ENCODE peak calls at places on chromosomes 3 and 15, in seven cellular contexts. One of them, this sample, is unnamed.

GRCh38 chr15:67120839-67121540 is 55.6 kb downstream of the SMAD3 start:
- DNase-seq in T-cell: peak
- DNase-seq in stimulated activated CD4-positive, alpha-beta T cell treated with anti-CD3 and anti-CD28 coated beads, Interleukin-12 subunit alpha, Interleukin-12 subunit beta, amount 100 ng/mL, for 4 hours: peak
- DNase-seq in substantia nigra: peak
- DNase-seq in HT1080: peak
- DNase-seq in mucosa of gallbladder: peak
- DNase-seq in heart left ventricle: peak
- DNase-seq in this sample: no peak

GRCh38 chr3:155604126-155604525 is 140.7 kb downstream of the PLCH1 start:
- DNase-seq in HT1080: no peak
- DNase-seq in substantia nigra: no peak
- DNase-seq in heart left ventricle: no peak
- DNase-seq in mucosa of gallbladder: no peak
- DNase-seq in T-cell: no peak
- DNase-seq in stimulated activated CD4-positive, alpha-beta T cell treated with anti-CD3 and anti-CD28 coated beads, Interleukin-12 subunit alpha, Interleukin-12 subunit beta, amount 100 ng/mL, for 4 hours: no peak
- DNase-seq in this sample: no peak

GRCh38 chr3:126180477-126181397 is at the start of gene ALDH1L1:
- DNase-seq in substantia nigra: peak
- DNase-seq in HT1080: no peak
- DNase-seq in T-cell: no peak
- DNase-seq in heart left ventricle: peak
- DNase-seq in stimulated activated CD4-positive, alpha-beta T cell treated with anti-CD3 and anti-CD28 coated beads, Interleukin-12 subunit alpha, Interleukin-12 subunit beta, amount 100 ng/mL, for 4 hours: no peak
- DNase-seq in mucosa of gallbladder: peak
- DNase-seq in this sample: peak

GRCh38 chr15:31325432-31325975 is 1.1 kb upstream of the KLF13 start:
- DNase-seq in HT1080: peak
- DNase-seq in mucosa of gallbladder: no peak
- DNase-seq in heart left ventricle: peak
- DNase-seq in substantia nigra: peak
- DNase-seq in T-cell: peak
- DNase-seq in stimulated activated CD4-positive, alpha-beta T cell treated with anti-CD3 and anti-CD28 coated beads, Interleukin-12 subunit alpha, Interleukin-12 subunit beta, amount 100 ng/mL, for 4 hours: peak
- DNase-seq in this sample: no peak

GRCh38 chr3:45915518-45916231 is 27.6 kb upstream of the CXCR6 start:
- DNase-seq in substantia nigra: no peak
- DNase-seq in heart left ventricle: no peak
- DNase-seq in T-cell: peak
- DNase-seq in HT1080: peak
- DNase-seq in mucosa of gallbladder: no peak
- DNase-seq in stimulated activated CD4-positive, alpha-beta T cell treated with anti-CD3 and anti-CD28 coated beads, Interleukin-12 subunit alpha, Interleukin-12 subunit beta, amount 100 ng/mL, for 4 hours: peak
- DNase-seq in this sample: no peak

GRCh38 chr3:536417-536813 is 339.9 kb downstream of the CHL1 start:
- DNase-seq in stimulated activated CD4-positive, alpha-beta T cell treated with anti-CD3 and anti-CD28 coated beads, Interleukin-12 subunit alpha, Interleukin-12 subunit beta, amount 100 ng/mL, for 4 hours: no peak
- DNase-seq in heart left ventricle: no peak
- DNase-seq in HT1080: no peak
- DNase-seq in T-cell: no peak
- DNase-seq in mucosa of gallbladder: no peak
- DNase-seq in substantia nigra: no peak
- DNase-seq in this sample: no peak

GRCh38 chr15:67935244-67935643 is 95.4 kb upstream of the RNU6-1 start:
- DNase-seq in T-cell: no peak
- DNase-seq in heart left ventricle: no peak
- DNase-seq in HT1080: no peak
- DNase-seq in stimulated activated CD4-positive, alpha-beta T cell treated with anti-CD3 and anti-CD28 coated beads, Interleukin-12 subunit alpha, Interleukin-12 subunit beta, amount 100 ng/mL, for 4 hours: no peak
- DNase-seq in mucosa of gallbladder: no peak
- DNase-seq in substantia nigra: no peak
- DNase-seq in this sample: no peak

GRCh38 chr15:73712107-73712506 is 27.9 kb downstream of the CD276 start:
- DNase-seq in heart left ventricle: no peak
- DNase-seq in HT1080: no peak
- DNase-seq in mucosa of gallbladder: no peak
- DNase-seq in T-cell: no peak
- DNase-seq in stimulated activated CD4-positive, alpha-beta T cell treated with anti-CD3 and anti-CD28 coated beads, Interleukin-12 subunit alpha, Interleukin-12 subunit beta, amount 100 ng/mL, for 4 hours: no peak
- DNase-seq in substantia nigra: no peak
- DNase-seq in this sample: no peak

GRCh38 chr3:100316656-100317069 is 17.9 kb upstream of the NIT2 start:
- DNase-seq in mucosa of gallbladder: peak
- DNase-seq in HT1080: peak
- DNase-seq in substantia nigra: no peak
- DNase-seq in stimulated activated CD4-positive, alpha-beta T cell treated with anti-CD3 and anti-CD28 coated beads, Interleukin-12 subunit alpha, Interleukin-12 subunit beta, amount 100 ng/mL, for 4 hours: no peak
- DNase-seq in heart left ventricle: no peak
- DNase-seq in T-cell: no peak
- DNase-seq in this sample: peak

GRCh38 chr3:58095471-58096145 is 87.4 kb downstream of the FLNB start:
- DNase-seq in HT1080: no peak
- DNase-seq in stimulated activated CD4-positive, alpha-beta T cell treated with anti-CD3 and anti-CD28 coated beads, Interleukin-12 subunit alpha, Interleukin-12 subunit beta, amount 100 ng/mL, for 4 hours: no peak
- DNase-seq in T-cell: no peak
- DNase-seq in heart left ventricle: no peak
- DNase-seq in substantia nigra: no peak
- DNase-seq in mucosa of gallbladder: no peak
- DNase-seq in this sample: no peak